ENCODE peak calls at places on chromosomes 6 and 20, in seven cellular contexts. One of them, this sample, is unnamed.

GRCh38 chr6:132130530-132131298 is 179.5 kb upstream of the CCN2 start:
- DNase-seq in activated T-helper 1 cell treated with anti-CD3 and anti-CD28 coated beads, Interleukin-2, amount 50 U/mL, for 16 hours: no peak
- DNase-seq in fibroblast of gingiva: peak
- DNase-seq in effector CD4-positive, alpha-beta T cell: no peak
- DNase-seq in GM20000: peak
- DNase-seq in activated CD4-positive, alpha-beta T cell treated with anti-CD3 and anti-CD28 coated beads for 48 hours: no peak
- DNase-seq in nephron progenitor cell: no peak
- DNase-seq in this sample: peak

GRCh38 chr6:113169484-113169883 is 687.7 kb upstream of the MARCKS start:
- DNase-seq in effector CD4-positive, alpha-beta T cell: no peak
- DNase-seq in fibroblast of gingiva: no peak
- DNase-seq in activated CD4-positive, alpha-beta T cell treated with anti-CD3 and anti-CD28 coated beads for 48 hours: no peak
- DNase-seq in nephron progenitor cell: no peak
- DNase-seq in GM20000: no peak
- DNase-seq in activated T-helper 1 cell treated with anti-CD3 and anti-CD28 coated beads, Interleukin-2, amount 50 U/mL, for 16 hours: no peak
- DNase-seq in this sample: no peak

GRCh38 chr6:44045672-44046015 is 81.6 kb downstream of the MRPL14 start:
- DNase-seq in nephron progenitor cell: no peak
- DNase-seq in effector CD4-positive, alpha-beta T cell: no peak
- DNase-seq in GM20000: no peak
- DNase-seq in fibroblast of gingiva: no peak
- DNase-seq in activated T-helper 1 cell treated with anti-CD3 and anti-CD28 coated beads, Interleukin-2, amount 50 U/mL, for 16 hours: no peak
- DNase-seq in activated CD4-positive, alpha-beta T cell treated with anti-CD3 and anti-CD28 coated beads for 48 hours: no peak
- DNase-seq in this sample: no peak

GRCh38 chr6:132147530-132148011 is 196.4 kb upstream of the CCN2 start:
- DNase-seq in effector CD4-positive, alpha-beta T cell: no peak
- DNase-seq in fibroblast of gingiva: peak
- DNase-seq in activated CD4-positive, alpha-beta T cell treated with anti-CD3 and anti-CD28 coated beads for 48 hours: no peak
- DNase-seq in activated T-helper 1 cell treated with anti-CD3 and anti-CD28 coated beads, Interleukin-2, amount 50 U/mL, for 16 hours: no peak
- DNase-seq in GM20000: no peak
- DNase-seq in nephron progenitor cell: no peak
- DNase-seq in this sample: no peak

GRCh38 chr20:51562334-51563140 is 20.0 kb upstream of the NFATC2 start:
- DNase-seq in fibroblast of gingiva: peak
- DNase-seq in GM20000: peak
- DNase-seq in nephron progenitor cell: peak
- DNase-seq in activated T-helper 1 cell treated with anti-CD3 and anti-CD28 coated beads, Interleukin-2, amount 50 U/mL, for 16 hours: no peak
- DNase-seq in effector CD4-positive, alpha-beta T cell: no peak
- DNase-seq in activated CD4-positive, alpha-beta T cell treated with anti-CD3 and anti-CD28 coated beads for 48 hours: peak
- DNase-seq in this sample: peak

GRCh38 chr6:33700391-33701050 is 11.0 kb downstream of the UQCC2 start:
- DNase-seq in fibroblast of gingiva: peak
- DNase-seq in GM20000: peak
- DNase-seq in nephron progenitor cell: peak
- DNase-seq in effector CD4-positive, alpha-beta T cell: peak
- DNase-seq in activated CD4-positive, alpha-beta T cell treated with anti-CD3 and anti-CD28 coated beads for 48 hours: peak
- DNase-seq in activated T-helper 1 cell treated with anti-CD3 and anti-CD28 coated beads, Interleukin-2, amount 50 U/mL, for 16 hours: peak
- DNase-seq in this sample: peak

GRCh38 chr6:35624341-35625070 is 64.2 kb downstream of the FKBP5 start:
- DNase-seq in effector CD4-positive, alpha-beta T cell: no peak
- DNase-seq in activated T-helper 1 cell treated with anti-CD3 and anti-CD28 coated beads, Interleukin-2, amount 50 U/mL, for 16 hours: no peak
- DNase-seq in nephron progenitor cell: no peak
- DNase-seq in fibroblast of gingiva: no peak
- DNase-seq in activated CD4-positive, alpha-beta T cell treated with anti-CD3 and anti-CD28 coated beads for 48 hours: no peak
- DNase-seq in GM20000: no peak
- DNase-seq in this sample: no peak

GRCh38 chr6:50087231-50087954 is 37.7 kb upstream of the DEFB112 start:
- DNase-seq in GM20000: no peak
- DNase-seq in activated CD4-positive, alpha-beta T cell treated with anti-CD3 and anti-CD28 coated beads for 48 hours: no peak
- DNase-seq in fibroblast of gingiva: peak
- DNase-seq in activated T-helper 1 cell treated with anti-CD3 and anti-CD28 coated beads, Interleukin-2, amount 50 U/mL, for 16 hours: no peak
- DNase-seq in nephron progenitor cell: no peak
- DNase-seq in effector CD4-positive, alpha-beta T cell: no peak
- DNase-seq in this sample: no peak

GRCh38 chr20:53157443-53158408 is 185.6 kb downstream of the TSHZ2 start:
- DNase-seq in fibroblast of gingiva: peak
- DNase-seq in nephron progenitor cell: peak
- DNase-seq in GM20000: peak
- DNase-seq in effector CD4-positive, alpha-beta T cell: peak
- DNase-seq in activated CD4-positive, alpha-beta T cell treated with anti-CD3 and anti-CD28 coated beads for 48 hours: peak
- DNase-seq in activated T-helper 1 cell treated with anti-CD3 and anti-CD28 coated beads, Interleukin-2, amount 50 U/mL, for 16 hours: no peak
- DNase-seq in this sample: no peak

GRCh38 chr20:38216736-38217595 is 43.6 kb downstream of the KIAA1755 start:
- DNase-seq in nephron progenitor cell: no peak
- DNase-seq in GM20000: no peak
- DNase-seq in fibroblast of gingiva: no peak
- DNase-seq in activated CD4-positive, alpha-beta T cell treated with anti-CD3 and anti-CD28 coated beads for 48 hours: no peak
- DNase-seq in activated T-helper 1 cell treated with anti-CD3 and anti-CD28 coated beads, Interleukin-2, amount 50 U/mL, for 16 hours: no peak
- DNase-seq in effector CD4-positive, alpha-beta T cell: no peak
- DNase-seq in this sample: no peak

GRCh38 chr6:37168809-37169457 is 1.0 kb upstream of the PIM1 start:
- DNase-seq in fibroblast of gingiva: no peak
- DNase-seq in nephron progenitor cell: no peak
- DNase-seq in effector CD4-positive, alpha-beta T cell: peak
- DNase-seq in GM20000: no peak
- DNase-seq in activated CD4-positive, alpha-beta T cell treated with anti-CD3 and anti-CD28 coated beads for 48 hours: peak
- DNase-seq in activated T-helper 1 cell treated with anti-CD3 and anti-CD28 coated beads, Interleukin-2, amount 50 U/mL, for 16 hours: no peak
- DNase-seq in this sample: no peak

GRCh38 chr6:155706806-155707205 is 251.2 kb upstream of the NOX3 start:
- DNase-seq in activated T-helper 1 cell treated with anti-CD3 and anti-CD28 coated beads, Interleukin-2, amount 50 U/mL, for 16 hours: no peak
- DNase-seq in effector CD4-positive, alpha-beta T cell: no peak
- DNase-seq in activated CD4-positive, alpha-beta T cell treated with anti-CD3 and anti-CD28 coated beads for 48 hours: no peak
- DNase-seq in fibroblast of gingiva: no peak
- DNase-seq in nephron progenitor cell: no peak
- DNase-seq in GM20000: no peak
- DNase-seq in this sample: no peak

GRCh38 chr6:30842754-30843610 is 41.3 kb upstream of the DDR1 start:
- DNase-seq in activated CD4-positive, alpha-beta T cell treated with anti-CD3 and anti-CD28 coated beads for 48 hours: peak
- DNase-seq in effector CD4-positive, alpha-beta T cell: no peak
- DNase-seq in fibroblast of gingiva: no peak
- DNase-seq in GM20000: no peak
- DNase-seq in nephron progenitor cell: no peak
- DNase-seq in activated T-helper 1 cell treated with anti-CD3 and anti-CD28 coated beads, Interleukin-2, amount 50 U/mL, for 16 hours: no peak
- DNase-seq in this sample: no peak

GRCh38 chr6:23174781-23175361 is 605.5 kb downstream of the HDGFL1 start:
- DNase-seq in GM20000: no peak
- DNase-seq in activated T-helper 1 cell treated with anti-CD3 and anti-CD28 coated beads, Interleukin-2, amount 50 U/mL, for 16 hours: no peak
- DNase-seq in effector CD4-positive, alpha-beta T cell: no peak
- DNase-seq in fibroblast of gingiva: peak
- DNase-seq in nephron progenitor cell: no peak
- DNase-seq in activated CD4-positive, alpha-beta T cell treated with anti-CD3 and anti-CD28 coated beads for 48 hours: no peak
- DNase-seq in this sample: no peak

GRCh38 chr6:87628881-87629280 is 38.9 kb downstream of the ORC3 start:
- DNase-seq in activated CD4-positive, alpha-beta T cell treated with anti-CD3 and anti-CD28 coated beads for 48 hours: no peak
- DNase-seq in GM20000: no peak
- DNase-seq in fibroblast of gingiva: peak
- DNase-seq in activated T-helper 1 cell treated with anti-CD3 and anti-CD28 coated beads, Interleukin-2, amount 50 U/mL, for 16 hours: no peak
- DNase-seq in effector CD4-positive, alpha-beta T cell: no peak
- DNase-seq in nephron progenitor cell: no peak
- DNase-seq in this sample: no peak

GRCh38 chr6:79640146-79641111 is 9.3 kb downstream of the SH3BGRL2 start:
- DNase-seq in fibroblast of gingiva: no peak
- DNase-seq in activated CD4-positive, alpha-beta T cell treated with anti-CD3 and anti-CD28 coated beads for 48 hours: no peak
- DNase-seq in nephron progenitor cell: no peak
- DNase-seq in activated T-helper 1 cell treated with anti-CD3 and anti-CD28 coated beads, Interleukin-2, amount 50 U/mL, for 16 hours: no peak
- DNase-seq in effector CD4-positive, alpha-beta T cell: no peak
- DNase-seq in GM20000: no peak
- DNase-seq in this sample: peak

GRCh38 chr6:34056301-34056700 is 89.6 kb downstream of the GRM4 start:
- DNase-seq in effector CD4-positive, alpha-beta T cell: no peak
- DNase-seq in activated T-helper 1 cell treated with anti-CD3 and anti-CD28 coated beads, Interleukin-2, amount 50 U/mL, for 16 hours: no peak
- DNase-seq in nephron progenitor cell: peak
- DNase-seq in activated CD4-positive, alpha-beta T cell treated with anti-CD3 and anti-CD28 coated beads for 48 hours: peak
- DNase-seq in fibroblast of gingiva: peak
- DNase-seq in GM20000: peak
- DNase-seq in this sample: peak

GRCh38 chr6:107540465-107540857 is 50.5 kb downstream of the SOBP start:
- DNase-seq in effector CD4-positive, alpha-beta T cell: no peak
- DNase-seq in fibroblast of gingiva: no peak
- DNase-seq in activated CD4-positive, alpha-beta T cell treated with anti-CD3 and anti-CD28 coated beads for 48 hours: no peak
- DNase-seq in nephron progenitor cell: no peak
- DNase-seq in activated T-helper 1 cell treated with anti-CD3 and anti-CD28 coated beads, Interleukin-2, amount 50 U/mL, for 16 hours: no peak
- DNase-seq in GM20000: no peak
- DNase-seq in this sample: no peak

GRCh38 chr20:30610044-30610693 is 647.3 kb upstream of the DEFB115 start:
- DNase-seq in effector CD4-positive, alpha-beta T cell: no peak
- DNase-seq in activated CD4-positive, alpha-beta T cell treated with anti-CD3 and anti-CD28 coated beads for 48 hours: no peak
- DNase-seq in GM20000: no peak
- DNase-seq in fibroblast of gingiva: no peak
- DNase-seq in nephron progenitor cell: no peak
- DNase-seq in activated T-helper 1 cell treated with anti-CD3 and anti-CD28 coated beads, Interleukin-2, amount 50 U/mL, for 16 hours: no peak
- DNase-seq in this sample: no peak

GRCh38 chr20:8573686-8574085 is 441.6 kb downstream of the PLCB1 start:
- DNase-seq in fibroblast of gingiva: no peak
- DNase-seq in activated T-helper 1 cell treated with anti-CD3 and anti-CD28 coated beads, Interleukin-2, amount 50 U/mL, for 16 hours: no peak
- DNase-seq in activated CD4-positive, alpha-beta T cell treated with anti-CD3 and anti-CD28 coated beads for 48 hours: no peak
- DNase-seq in effector CD4-positive, alpha-beta T cell: no peak
- DNase-seq in nephron progenitor cell: no peak
- DNase-seq in GM20000: no peak
- DNase-seq in this sample: no peak

GRCh38 chr20:49851991-49852390 is 39.4 kb downstream of the SLC9A8 start:
- DNase-seq in nephron progenitor cell: no peak
- DNase-seq in fibroblast of gingiva: peak
- DNase-seq in activated CD4-positive, alpha-beta T cell treated with anti-CD3 and anti-CD28 coated beads for 48 hours: no peak
- DNase-seq in effector CD4-positive, alpha-beta T cell: no peak
- DNase-seq in activated T-helper 1 cell treated with anti-CD3 and anti-CD28 coated beads, Interleukin-2, amount 50 U/mL, for 16 hours: no peak
- DNase-seq in GM20000: no peak
- DNase-seq in this sample: no peak

GRCh38 chr6:7671076-7671475 is 54.8 kb upstream of the BMP6 start:
- DNase-seq in activated T-helper 1 cell treated with anti-CD3 and anti-CD28 coated beads, Interleukin-2, amount 50 U/mL, for 16 hours: no peak
- DNase-seq in activated CD4-positive, alpha-beta T cell treated with anti-CD3 and anti-CD28 coated beads for 48 hours: no peak
- DNase-seq in fibroblast of gingiva: peak
- DNase-seq in GM20000: no peak
- DNase-seq in nephron progenitor cell: no peak
- DNase-seq in effector CD4-positive, alpha-beta T cell: no peak
- DNase-seq in this sample: no peak

GRCh38 chr6:146027586-146028249 is 1.1 kb upstream of the GRM1 start:
- DNase-seq in effector CD4-positive, alpha-beta T cell: no peak
- DNase-seq in GM20000: no peak
- DNase-seq in fibroblast of gingiva: no peak
- DNase-seq in activated CD4-positive, alpha-beta T cell treated with anti-CD3 and anti-CD28 coated beads for 48 hours: no peak
- DNase-seq in nephron progenitor cell: no peak
- DNase-seq in activated T-helper 1 cell treated with anti-CD3 and anti-CD28 coated beads, Interleukin-2, amount 50 U/mL, for 16 hours: no peak
- DNase-seq in this sample: no peak

GRCh38 chr20:58661298-58662141 is 10.4 kb downstream of the STX16 start:
- DNase-seq in activated CD4-positive, alpha-beta T cell treated with anti-CD3 and anti-CD28 coated beads for 48 hours: peak
- DNase-seq in effector CD4-positive, alpha-beta T cell: peak
- DNase-seq in GM20000: no peak
- DNase-seq in nephron progenitor cell: no peak
- DNase-seq in fibroblast of gingiva: no peak
- DNase-seq in activated T-helper 1 cell treated with anti-CD3 and anti-CD28 coated beads, Interleukin-2, amount 50 U/mL, for 16 hours: peak
- DNase-seq in this sample: no peak

GRCh38 chr6:68427630-68428029 is 207.5 kb upstream of the ADGRB3 start:
- DNase-seq in nephron progenitor cell: no peak
- DNase-seq in effector CD4-positive, alpha-beta T cell: no peak
- DNase-seq in activated CD4-positive, alpha-beta T cell treated with anti-CD3 and anti-CD28 coated beads for 48 hours: no peak
- DNase-seq in GM20000: no peak
- DNase-seq in activated T-helper 1 cell treated with anti-CD3 and anti-CD28 coated beads, Interleukin-2, amount 50 U/mL, for 16 hours: no peak
- DNase-seq in fibroblast of gingiva: no peak
- DNase-seq in this sample: no peak

GRCh38 chr6:86963352-86963751 is 26.0 kb downstream of the HTR1E start:
- DNase-seq in effector CD4-positive, alpha-beta T cell: no peak
- DNase-seq in activated CD4-positive, alpha-beta T cell treated with anti-CD3 and anti-CD28 coated beads for 48 hours: no peak
- DNase-seq in fibroblast of gingiva: no peak
- DNase-seq in activated T-helper 1 cell treated with anti-CD3 and anti-CD28 coated beads, Interleukin-2, amount 50 U/mL, for 16 hours: no peak
- DNase-seq in nephron progenitor cell: no peak
- DNase-seq in GM20000: no peak
- DNase-seq in this sample: no peak

GRCh38 chr20:64093013-64093503 is 8.9 kb upstream of the LKAAEAR1 start:
- DNase-seq in activated CD4-positive, alpha-beta T cell treated with anti-CD3 and anti-CD28 coated beads for 48 hours: no peak
- DNase-seq in fibroblast of gingiva: no peak
- DNase-seq in nephron progenitor cell: no peak
- DNase-seq in activated T-helper 1 cell treated with anti-CD3 and anti-CD28 coated beads, Interleukin-2, amount 50 U/mL, for 16 hours: no peak
- DNase-seq in GM20000: no peak
- DNase-seq in effector CD4-positive, alpha-beta T cell: no peak
- DNase-seq in this sample: no peak

GRCh38 chr6:98672681-98673475 is 161.5 kb upstream of the POU3F2 start:
- DNase-seq in activated CD4-positive, alpha-beta T cell treated with anti-CD3 and anti-CD28 coated beads for 48 hours: no peak
- DNase-seq in GM20000: no peak
- DNase-seq in effector CD4-positive, alpha-beta T cell: no peak
- DNase-seq in nephron progenitor cell: no peak
- DNase-seq in fibroblast of gingiva: no peak
- DNase-seq in activated T-helper 1 cell treated with anti-CD3 and anti-CD28 coated beads, Interleukin-2, amount 50 U/mL, for 16 hours: no peak
- DNase-seq in this sample: no peak

GRCh38 chr20:21508230-21509078 is 5.4 kb downstream of the NKX2-2 start:
- DNase-seq in nephron progenitor cell: no peak
- DNase-seq in activated CD4-positive, alpha-beta T cell treated with anti-CD3 and anti-CD28 coated beads for 48 hours: no peak
- DNase-seq in activated T-helper 1 cell treated with anti-CD3 and anti-CD28 coated beads, Interleukin-2, amount 50 U/mL, for 16 hours: no peak
- DNase-seq in GM20000: no peak
- DNase-seq in effector CD4-positive, alpha-beta T cell: no peak
- DNase-seq in fibroblast of gingiva: no peak
- DNase-seq in this sample: no peak

GRCh38 chr20:24701668-24702067 is 232.2 kb downstream of the SYNDIG1 start:
- DNase-seq in nephron progenitor cell: no peak
- DNase-seq in effector CD4-positive, alpha-beta T cell: no peak
- DNase-seq in GM20000: no peak
- DNase-seq in activated CD4-positive, alpha-beta T cell treated with anti-CD3 and anti-CD28 coated beads for 48 hours: no peak
- DNase-seq in fibroblast of gingiva: no peak
- DNase-seq in activated T-helper 1 cell treated with anti-CD3 and anti-CD28 coated beads, Interleukin-2, amount 50 U/mL, for 16 hours: no peak
- DNase-seq in this sample: no peak

GRCh38 chr20:24934716-24935115 is 14.4 kb upstream of the CST7 start:
- DNase-seq in activated CD4-positive, alpha-beta T cell treated with anti-CD3 and anti-CD28 coated beads for 48 hours: no peak
- DNase-seq in GM20000: no peak
- DNase-seq in effector CD4-positive, alpha-beta T cell: no peak
- DNase-seq in nephron progenitor cell: no peak
- DNase-seq in activated T-helper 1 cell treated with anti-CD3 and anti-CD28 coated beads, Interleukin-2, amount 50 U/mL, for 16 hours: no peak
- DNase-seq in fibroblast of gingiva: no peak
- DNase-seq in this sample: no peak

GRCh38 chr6:31170987-31171671 is 647 bp upstream of the POU5F1 start:
- DNase-seq in activated T-helper 1 cell treated with anti-CD3 and anti-CD28 coated beads, Interleukin-2, amount 50 U/mL, for 16 hours: no peak
- DNase-seq in GM20000: no peak
- DNase-seq in activated CD4-positive, alpha-beta T cell treated with anti-CD3 and anti-CD28 coated beads for 48 hours: no peak
- DNase-seq in effector CD4-positive, alpha-beta T cell: no peak
- DNase-seq in fibroblast of gingiva: no peak
- DNase-seq in nephron progenitor cell: no peak
- DNase-seq in this sample: no peak

GRCh38 chr6:117237561-117237960 is 27.8 kb upstream of the VGLL2 start:
- DNase-seq in activated T-helper 1 cell treated with anti-CD3 and anti-CD28 coated beads, Interleukin-2, amount 50 U/mL, for 16 hours: no peak
- DNase-seq in nephron progenitor cell: no peak
- DNase-seq in activated CD4-positive, alpha-beta T cell treated with anti-CD3 and anti-CD28 coated beads for 48 hours: no peak
- DNase-seq in fibroblast of gingiva: no peak
- DNase-seq in effector CD4-positive, alpha-beta T cell: no peak
- DNase-seq in GM20000: no peak
- DNase-seq in this sample: no peak

GRCh38 chr20:37800618-37801017 is 102.3 kb upstream of the VSTM2L start:
- DNase-seq in GM20000: no peak
- DNase-seq in activated CD4-positive, alpha-beta T cell treated with anti-CD3 and anti-CD28 coated beads for 48 hours: no peak
- DNase-seq in activated T-helper 1 cell treated with anti-CD3 and anti-CD28 coated beads, Interleukin-2, amount 50 U/mL, for 16 hours: no peak
- DNase-seq in effector CD4-positive, alpha-beta T cell: no peak
- DNase-seq in nephron progenitor cell: no peak
- DNase-seq in fibroblast of gingiva: no peak
- DNase-seq in this sample: no peak

GRCh38 chr6:142359271-142359960 is 57.6 kb downstream of the ADGRG6 start:
- DNase-seq in activated T-helper 1 cell treated with anti-CD3 and anti-CD28 coated beads, Interleukin-2, amount 50 U/mL, for 16 hours: no peak
- DNase-seq in fibroblast of gingiva: no peak
- DNase-seq in GM20000: no peak
- DNase-seq in activated CD4-positive, alpha-beta T cell treated with anti-CD3 and anti-CD28 coated beads for 48 hours: no peak
- DNase-seq in effector CD4-positive, alpha-beta T cell: no peak
- DNase-seq in nephron progenitor cell: no peak
- DNase-seq in this sample: no peak

GRCh38 chr20:46021361-46022359 is 7.4 kb upstream of the SLC12A5 start:
- DNase-seq in activated CD4-positive, alpha-beta T cell treated with anti-CD3 and anti-CD28 coated beads for 48 hours: peak
- DNase-seq in activated T-helper 1 cell treated with anti-CD3 and anti-CD28 coated beads, Interleukin-2, amount 50 U/mL, for 16 hours: no peak
- DNase-seq in GM20000: peak
- DNase-seq in effector CD4-positive, alpha-beta T cell: peak
- DNase-seq in nephron progenitor cell: peak
- DNase-seq in fibroblast of gingiva: no peak
- DNase-seq in this sample: no peak

GRCh38 chr20:10708342-10709185 is 34.8 kb upstream of the JAG1 start:
- DNase-seq in activated CD4-positive, alpha-beta T cell treated with anti-CD3 and anti-CD28 coated beads for 48 hours: no peak
- DNase-seq in nephron progenitor cell: no peak
- DNase-seq in fibroblast of gingiva: peak
- DNase-seq in activated T-helper 1 cell treated with anti-CD3 and anti-CD28 coated beads, Interleukin-2, amount 50 U/mL, for 16 hours: no peak
- DNase-seq in effector CD4-positive, alpha-beta T cell: no peak
- DNase-seq in GM20000: no peak
- DNase-seq in this sample: no peak

GRCh38 chr6:81697564-81697963 is 54.9 kb downstream of the TENT5A start:
- DNase-seq in effector CD4-positive, alpha-beta T cell: no peak
- DNase-seq in activated CD4-positive, alpha-beta T cell treated with anti-CD3 and anti-CD28 coated beads for 48 hours: no peak
- DNase-seq in GM20000: no peak
- DNase-seq in nephron progenitor cell: no peak
- DNase-seq in activated T-helper 1 cell treated with anti-CD3 and anti-CD28 coated beads, Interleukin-2, amount 50 U/mL, for 16 hours: no peak
- DNase-seq in fibroblast of gingiva: no peak
- DNase-seq in this sample: no peak

This sample was measured in uterus.